ENCODE peak calls at places on chromosomes 12 and 14, in four cellular contexts. One of them, this sample, is unnamed.
A peak's percentile ranks its signal among the peaks of the same experiment; 100 is the strongest.

GRCh38 chr12:83826112-83826511 is 1086.5 kb downstream of the SLC6A15 start:
- DNase-seq in K562: peak; percentile 6
- DNase-seq in GM12878: no peak
- DNase-seq in H1: peak; percentile 39
- DNase-seq in this sample: no peak

GRCh38 chr12:40668095-40668494 is 24.1 kb upstream of the CNTN1 start:
- DNase-seq in K562: no peak
- DNase-seq in GM12878: no peak
- DNase-seq in H1: no peak
- DNase-seq in this sample: no peak

GRCh38 chr14:37553935-37554550 is 41.0 kb downstream of the FOXA1 start:
- DNase-seq in H1: no peak
- DNase-seq in K562: no peak
- DNase-seq in GM12878: no peak
- DNase-seq in this sample: peak; percentile 62

GRCh38 chr12:128258866-128259555 is 8.0 kb upstream of the TMEM132C start:
- DNase-seq in GM12878: no peak
- DNase-seq in K562: no peak
- DNase-seq in H1: no peak
- DNase-seq in this sample: no peak

GRCh38 chr14:23559921-23560520 is 4.0 kb downstream of the THTPA start:
- DNase-seq in H1: no peak
- DNase-seq in K562: no peak
- DNase-seq in GM12878: no peak
- DNase-seq in this sample: no peak

GRCh38 chr12:11836282-11836963 is 186.9 kb downstream of the ETV6 start:
- DNase-seq in GM12878: peak; percentile 99
- DNase-seq in K562: no peak
- DNase-seq in H1: no peak
- DNase-seq in this sample: no peak

GRCh38 chr12:67111182-67111581 is 158.0 kb upstream of the CAND1 start:
- DNase-seq in K562: no peak
- DNase-seq in GM12878: no peak
- DNase-seq in H1: no peak
- DNase-seq in this sample: no peak

GRCh38 chr12:117038919-117039318 is 60.3 kb downstream of the TESC start:
- DNase-seq in H1: no peak
- DNase-seq in K562: no peak
- DNase-seq in GM12878: no peak
- DNase-seq in this sample: no peak

GRCh38 chr12:61538951-61539350 is 721.3 kb upstream of the USP15 start:
- DNase-seq in K562: no peak
- DNase-seq in H1: no peak
- DNase-seq in GM12878: no peak
- DNase-seq in this sample: no peak

GRCh38 chr12:4221157-4221556 is 52.4 kb upstream of the CCND2 start:
- DNase-seq in K562: no peak
- DNase-seq in GM12878: no peak
- DNase-seq in H1: no peak
- DNase-seq in this sample: no peak

GRCh38 chr12:106219043-106219442 is 28.8 kb downstream of the CKAP4 start:
- DNase-seq in K562: no peak
- DNase-seq in GM12878: no peak
- DNase-seq in H1: no peak
- DNase-seq in this sample: no peak

GRCh38 chr14:74502236-74503019 is 8.9 kb downstream of the ISCA2 start:
- DNase-seq in K562: peak; percentile 52
- DNase-seq in GM12878: no peak
- DNase-seq in H1: no peak
- DNase-seq in this sample: peak; percentile 50

GRCh38 chr14:103594265-103594664 is 31.5 kb downstream of the COA8 start:
- DNase-seq in GM12878: no peak
- DNase-seq in H1: no peak
- DNase-seq in K562: no peak
- DNase-seq in this sample: peak; percentile 70

GRCh38 chr14:103600503-103600902 is 28.5 kb upstream of the KLC1 start:
- DNase-seq in H1: no peak
- DNase-seq in GM12878: no peak
- DNase-seq in K562: no peak
- DNase-seq in this sample: no peak

GRCh38 chr14:103593577-103593976 is 30.8 kb downstream of the COA8 start:
- DNase-seq in H1: no peak
- DNase-seq in GM12878: peak; percentile 62
- DNase-seq in K562: no peak
- DNase-seq in this sample: no peak

GRCh38 chr14:103597623-103598372 is 31.2 kb upstream of the KLC1 start:
- DNase-seq in H1: no peak
- DNase-seq in K562: peak; percentile 33
- DNase-seq in GM12878: no peak
- DNase-seq in this sample: no peak
- TF ChIP-seq CBX5 in H1: no peak
- TF ChIP-seq CBX5 in K562: no peak
- TF ChIP-seq CBX5 in GM12878: no peak
- TF ChIP-seq CBX5 in this sample: no peak

GRCh38 chr12:21155517-21156351 is 24.7 kb downstream of the SLCO1B1 start:
- DNase-seq in K562: no peak
- DNase-seq in GM12878: no peak
- DNase-seq in H1: no peak
- DNase-seq in this sample: no peak

GRCh38 chr12:21149849-21150248 is 18.9 kb downstream of the SLCO1B1 start:
- DNase-seq in H1: peak; percentile 21
- DNase-seq in GM12878: no peak
- DNase-seq in K562: no peak
- DNase-seq in this sample: no peak

DNA sequence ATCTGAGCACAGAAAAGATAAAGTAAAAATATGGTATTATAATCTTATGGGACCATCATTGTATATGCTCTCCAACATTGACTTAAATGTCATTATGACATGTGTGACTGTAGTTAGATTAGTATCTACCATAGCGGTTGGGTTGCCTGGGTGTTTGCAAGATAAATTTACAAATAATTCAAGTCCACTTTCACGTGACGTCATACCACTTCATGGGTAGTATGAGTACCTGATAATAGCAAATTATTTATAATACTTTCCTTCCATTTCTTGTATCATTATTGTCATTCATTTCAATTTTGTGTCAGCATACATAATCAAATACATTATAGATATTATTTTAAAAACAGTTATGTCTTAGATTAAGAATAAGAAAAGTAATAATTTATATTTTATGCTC is 20.2 kb downstream of the SLCO1B1 start:
- DNase-seq in H1: no peak
- DNase-seq in K562: no peak
- DNase-seq in GM12878: no peak
- DNase-seq in this sample: no peak
- TF ChIP-seq CBX5 in H1: no peak
- TF ChIP-seq CBX5 in K562: no peak
- TF ChIP-seq CBX5 in GM12878: no peak
- TF ChIP-seq CBX5 in this sample: no peak

DNA sequence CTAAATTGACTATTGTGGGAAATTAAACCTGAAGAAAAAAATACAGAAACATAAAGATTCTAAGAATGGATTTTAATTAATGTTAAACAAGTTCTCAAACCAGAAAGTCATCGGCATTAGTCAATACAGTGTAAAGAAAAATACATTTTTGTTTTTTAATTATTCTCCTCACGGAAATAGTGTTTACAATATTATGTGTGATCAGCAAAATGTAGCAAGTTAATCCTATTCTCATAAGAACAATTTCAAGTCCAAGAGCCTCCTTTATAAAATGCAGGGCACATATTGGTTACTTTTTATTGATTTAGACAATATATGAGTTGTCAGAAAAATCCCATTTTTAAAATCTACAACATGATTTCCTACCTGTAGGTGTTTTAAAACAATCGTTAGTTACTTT is 158.0 kb upstream of the MGAT4C start:
- DNase-seq in GM12878: no peak
- DNase-seq in K562: no peak
- DNase-seq in H1: no peak
- DNase-seq in this sample: no peak
- TF ChIP-seq CBX5 in GM12878: no peak
- TF ChIP-seq CBX5 in K562: no peak
- TF ChIP-seq CBX5 in H1: no peak
- TF ChIP-seq CBX5 in this sample: no peak

DNA sequence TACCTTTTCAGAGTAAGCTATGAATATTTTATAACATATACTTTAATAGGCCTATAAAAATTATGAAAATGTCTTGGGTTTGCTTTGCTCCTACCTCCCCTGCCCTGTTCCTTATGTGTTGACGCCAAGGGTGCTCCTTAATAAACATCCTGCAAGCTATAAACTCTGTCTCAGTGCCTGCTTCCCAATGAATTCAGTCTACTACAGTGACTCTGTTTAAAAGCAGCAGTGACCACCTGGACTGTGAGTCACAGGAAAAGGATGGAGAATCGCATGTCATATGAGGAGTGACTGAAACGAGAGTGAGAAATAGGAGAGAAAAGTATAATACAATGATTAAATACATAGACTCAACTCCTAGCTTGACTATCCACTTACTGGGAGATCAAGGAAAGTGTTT is 41.1 kb upstream of the CFAP54 start:
- DNase-seq in H1: no peak
- DNase-seq in GM12878: no peak
- DNase-seq in K562: no peak
- DNase-seq in this sample: no peak
- TF ChIP-seq CBX5 in H1: no peak
- TF ChIP-seq CBX5 in GM12878: no peak
- TF ChIP-seq CBX5 in K562: no peak
- TF ChIP-seq CBX5 in this sample: no peak

This sample was measured in HepG2.